ENCODE peak calls at places on chromosomes 5 and 9, in eight cellular contexts. O is brain microvascular endothelial cell; S is activated CD4-positive, alpha-beta T cell treated with anti-CD3 and anti-CD28 coated beads, Interleukin-2, amount 50 U/mL, for 1 hour; L is OCI-M1; T is T-helper 2 cell; R is mucosa of gallbladder; D is left lung; Z is NCI-H1417 treated with DMSO at 0.1 percent for 48 hours. H is an unnamed sample.

GRCh38 chr5:79109527-79110492 is 1.8 kb upstream of the BHMT start:
- DNase-seq in S (peak; percentile 30), O (no peak), T (peak; percentile 22), L (peak; percentile 66), R (no peak), D (no peak), Z (no peak), H (no peak)

GRCh38 chr9:136012651-136013050 is 51.5 kb upstream of the UBAC1 start:
- DNase-seq in R (no peak), L (no peak), Z (no peak), S (no peak), O (no peak), T (no peak), D (peak; percentile 72), H (no peak)

GRCh38 chr5:140151068-140151718 is 23.8 kb upstream of the CYSTM1 start:
- DNase-seq in Z (no peak), L (no peak), R (no peak), D (no peak), O (no peak), T (no peak), S (no peak), H (no peak)

GRCh38 chr9:112338561-112338960 is 5.1 kb upstream of the PTBP3 start:
- DNase-seq in T (no peak), L (no peak), R (no peak), S (no peak), O (peak; percentile 73), D (no peak), Z (no peak), H (no peak)

GRCh38 chr9:12748016-12748415 is 26.8 kb upstream of the LURAP1L start:
- DNase-seq in T (no peak), L (no peak), Z (no peak), S (no peak), O (peak; percentile 31), D (no peak), R (no peak), H (no peak)

GRCh38 chr9:32550046-32550608 is 2.0 kb upstream of the SMIM27 start:
- DNase-seq in R (no peak), O (peak; percentile 32), D (no peak), Z (no peak), T (peak; percentile 9), S (no peak), L (peak; percentile 56), H (no peak)

GRCh38 chr5:39992617-39993203 is 567.9 kb upstream of the DAB2 start:
- DNase-seq in D (no peak), L (no peak), S (no peak), T (no peak), O (no peak), R (no peak), Z (no peak), H (no peak)

GRCh38 chr5:66232701-66233100 is 88.6 kb downstream of the SREK1 start:
- DNase-seq in Z (no peak), L (no peak), D (no peak), S (no peak), O (no peak), R (no peak), T (no peak), H (no peak)

GRCh38 chr5:125298711-125299379 is 552.4 kb upstream of the ZNF608 start:
- DNase-seq in O (no peak), S (no peak), T (no peak), L (no peak), Z (no peak), D (no peak), R (no peak), H (no peak)

GRCh38 chr5:44387911-44388310 is 1.3 kb downstream of the FGF10 start:
- DNase-seq in S (no peak), L (no peak), O (no peak), T (no peak), R (no peak), Z (no peak), D (peak; percentile 31), H (no peak)

GRCh38 chr9:83435301-83435700 is 102.9 kb downstream of the FRMD3 start:
- DNase-seq in L (no peak), R (no peak), T (no peak), S (no peak), D (no peak), Z (no peak), O (no peak), H (no peak)

GRCh38 chr5:87195104-87195581 is 72.5 kb upstream of the RASA1 start:
- DNase-seq in O (peak; percentile 72), T (peak; percentile 10), S (no peak), L (no peak), R (no peak), D (no peak), Z (no peak), H (no peak)

GRCh38 chr5:154311362-154311761 is 120.8 kb downstream of the GALNT10 start:
- DNase-seq in O (no peak), Z (no peak), T (peak; percentile 49), S (no peak), D (no peak), L (no peak), R (no peak), H (no peak)

GRCh38 chr9:129405089-129405830 is 215.6 kb downstream of the C9orf50 start:
- DNase-seq in O (peak; percentile 40), L (no peak), T (no peak), R (no peak), D (peak; percentile 32), S (no peak), Z (no peak), H (no peak)

GRCh38 chr5:143968071-143968878 is 156.3 kb downstream of the HMHB1 start:
- DNase-seq in L (peak; percentile 78), D (no peak), R (no peak), S (no peak), T (peak; percentile 57), Z (peak; percentile 1), O (peak; percentile 39), H (peak; percentile 54)

GRCh38 chr9:75939712-75940111 is 49.2 kb downstream of the PCSK5 start:
- DNase-seq in O (no peak), S (no peak), T (no peak), Z (no peak), R (no peak), D (no peak), L (no peak), H (no peak)

GRCh38 chr5:116942622-116943021 is 368.0 kb upstream of the SEMA6A start:
- DNase-seq in L (no peak), T (no peak), O (no peak), R (no peak), Z (no peak), S (no peak), D (no peak), H (no peak)

GRCh38 chr9:83385317-83385716 is 152.9 kb downstream of the FRMD3 start:
- DNase-seq in D (no peak), S (no peak), T (no peak), R (no peak), L (no peak), O (no peak), Z (no peak), H (peak; percentile 41)

GRCh38 chr5:98942849-98943248 is 14.0 kb upstream of the CHD1 start:
- DNase-seq in R (no peak), Z (no peak), D (no peak), L (no peak), S (no peak), O (no peak), T (no peak), H (no peak)

GRCh38 chr5:78102498-78102897 is 192.0 kb downstream of the AP3B1 start:
- DNase-seq in D (no peak), Z (no peak), L (no peak), O (no peak), T (no peak), S (no peak), R (no peak), H (no peak)

GRCh38 chr9:79053613-79054012 is 518.2 kb upstream of the TLE4 start:
- DNase-seq in D (no peak), L (peak; percentile 3), Z (no peak), T (no peak), S (no peak), O (no peak), R (no peak), H (no peak)

H was measured in NCI-H446 treated with DMSO at 0.1 percent for 48 hours.